ENCODE peak calls at places on chromosomes 6 and 20, in seven cellular contexts. One of them, this sample, is unnamed.

GRCh38 chr6:110390404-110390803 is 25.0 kb downstream of the DDO start:
- DNase-seq in endothelial cell: no peak
- DNase-seq in nephron progenitor cell: no peak
- DNase-seq in GM20000: no peak
- DNase-seq in uterus: no peak
- DNase-seq in Panc1: no peak
- DNase-seq in tibial nerve: no peak
- DNase-seq in this sample: no peak

GRCh38 chr6:156017838-156018237 is 562.2 kb upstream of the NOX3 start:
- DNase-seq in Panc1: no peak
- DNase-seq in endothelial cell: no peak
- DNase-seq in uterus: no peak
- DNase-seq in nephron progenitor cell: no peak
- DNase-seq in GM20000: no peak
- DNase-seq in tibial nerve: no peak
- DNase-seq in this sample: no peak

GRCh38 chr20:47973519-47974233 is 188.4 kb upstream of the SULF2 start:
- DNase-seq in tibial nerve: no peak
- DNase-seq in endothelial cell: peak; percentile 49
- DNase-seq in Panc1: no peak
- DNase-seq in GM20000: no peak
- DNase-seq in nephron progenitor cell: peak; percentile 78
- DNase-seq in uterus: peak; percentile 61
- DNase-seq in this sample: no peak

GRCh38 chr6:170456334-170456733 is 96.8 kb downstream of the PSMB1 start:
- DNase-seq in tibial nerve: no peak
- DNase-seq in GM20000: no peak
- DNase-seq in Panc1: no peak
- DNase-seq in uterus: no peak
- DNase-seq in nephron progenitor cell: no peak
- DNase-seq in endothelial cell: no peak
- DNase-seq in this sample: peak; percentile 34

GRCh38 chr6:161486326-161486725 is 212.5 kb upstream of the AGPAT4 start:
- DNase-seq in uterus: no peak
- DNase-seq in tibial nerve: no peak
- DNase-seq in nephron progenitor cell: no peak
- DNase-seq in endothelial cell: no peak
- DNase-seq in Panc1: no peak
- DNase-seq in GM20000: no peak
- DNase-seq in this sample: no peak

GRCh38 chr20:1835531-1835930 is 59.7 kb upstream of the SIRPA start:
- DNase-seq in endothelial cell: no peak
- DNase-seq in tibial nerve: no peak
- DNase-seq in Panc1: no peak
- DNase-seq in GM20000: no peak
- DNase-seq in nephron progenitor cell: no peak
- DNase-seq in uterus: no peak
- DNase-seq in this sample: no peak

GRCh38 chr6:35048031-35048613 is 93.0 kb downstream of the TCP11 start:
- DNase-seq in Panc1: no peak
- DNase-seq in nephron progenitor cell: no peak
- DNase-seq in GM20000: no peak
- DNase-seq in tibial nerve: no peak
- DNase-seq in uterus: no peak
- DNase-seq in endothelial cell: no peak
- DNase-seq in this sample: no peak

GRCh38 chr6:43088654-43089056 is 12.5 kb downstream of the PTK7 start:
- DNase-seq in nephron progenitor cell: no peak
- DNase-seq in GM20000: no peak
- DNase-seq in Panc1: no peak
- DNase-seq in uterus: no peak
- DNase-seq in tibial nerve: no peak
- DNase-seq in endothelial cell: no peak
- DNase-seq in this sample: no peak

GRCh38 chr6:38322123-38322522 is 317.6 kb downstream of the BTBD9 start:
- DNase-seq in Panc1: no peak
- DNase-seq in GM20000: no peak
- DNase-seq in nephron progenitor cell: no peak
- DNase-seq in endothelial cell: no peak
- DNase-seq in tibial nerve: no peak
- DNase-seq in uterus: no peak
- DNase-seq in this sample: no peak

GRCh38 chr6:166085498-166085897 is 82.2 kb downstream of the TBXT start:
- DNase-seq in Panc1: no peak
- DNase-seq in nephron progenitor cell: no peak
- DNase-seq in tibial nerve: no peak
- DNase-seq in endothelial cell: no peak
- DNase-seq in GM20000: no peak
- DNase-seq in uterus: no peak
- DNase-seq in this sample: no peak

GRCh38 chr6:46407785-46408530 is 83.3 kb downstream of the RCAN2 start:
- DNase-seq in uterus: no peak
- DNase-seq in nephron progenitor cell: no peak
- DNase-seq in tibial nerve: no peak
- DNase-seq in GM20000: no peak
- DNase-seq in endothelial cell: no peak
- DNase-seq in Panc1: no peak
- DNase-seq in this sample: no peak

GRCh38 chr6:167401525-167402194 is 76.8 kb downstream of the TTLL2 start:
- DNase-seq in uterus: no peak
- DNase-seq in endothelial cell: peak; percentile 11
- DNase-seq in tibial nerve: no peak
- DNase-seq in GM20000: no peak
- DNase-seq in Panc1: no peak
- DNase-seq in nephron progenitor cell: no peak
- DNase-seq in this sample: no peak

GRCh38 chr6:73394577-73395354 is at the start of gene DDX43:
- DNase-seq in Panc1: peak; percentile 98
- DNase-seq in endothelial cell: no peak
- DNase-seq in tibial nerve: peak; percentile 64
- DNase-seq in uterus: peak; percentile 50
- DNase-seq in GM20000: no peak
- DNase-seq in nephron progenitor cell: no peak
- DNase-seq in this sample: no peak

GRCh38 chr6:3867616-3868502 is 18.7 kb downstream of the FAM50B start:
- DNase-seq in endothelial cell: no peak
- DNase-seq in tibial nerve: no peak
- DNase-seq in GM20000: no peak
- DNase-seq in nephron progenitor cell: no peak
- DNase-seq in Panc1: no peak
- DNase-seq in uterus: no peak
- DNase-seq in this sample: no peak

GRCh38 chr6:147479857-147480256 is 28.6 kb upstream of the SAMD5 start:
- DNase-seq in GM20000: no peak
- DNase-seq in uterus: no peak
- DNase-seq in tibial nerve: no peak
- DNase-seq in endothelial cell: no peak
- DNase-seq in nephron progenitor cell: no peak
- DNase-seq in Panc1: no peak
- DNase-seq in this sample: no peak

GRCh38 chr20:17841751-17842191 is 126.8 kb downstream of the SNX5 start:
- DNase-seq in tibial nerve: peak; percentile 58
- DNase-seq in nephron progenitor cell: no peak
- DNase-seq in GM20000: no peak
- DNase-seq in Panc1: no peak
- DNase-seq in endothelial cell: no peak
- DNase-seq in uterus: peak; percentile 76
- DNase-seq in this sample: no peak

GRCh38 chr20:61749406-61750075 is 316.1 kb downstream of the TAF4 start:
- DNase-seq in endothelial cell: no peak
- DNase-seq in tibial nerve: no peak
- DNase-seq in GM20000: no peak
- DNase-seq in nephron progenitor cell: no peak
- DNase-seq in Panc1: no peak
- DNase-seq in uterus: no peak
- DNase-seq in this sample: no peak

GRCh38 chr20:49043000-49043399 is 3.1 kb upstream of the CSE1L start:
- DNase-seq in nephron progenitor cell: no peak
- DNase-seq in Panc1: no peak
- DNase-seq in GM20000: no peak
- DNase-seq in uterus: no peak
- DNase-seq in endothelial cell: no peak
- DNase-seq in tibial nerve: no peak
- DNase-seq in this sample: no peak

GRCh38 chr20:49045440-49046086 is 549 bp upstream of the CSE1L start:
- DNase-seq in Panc1: no peak
- DNase-seq in nephron progenitor cell: peak; percentile 14
- DNase-seq in uterus: no peak
- DNase-seq in GM20000: no peak
- DNase-seq in tibial nerve: no peak
- DNase-seq in endothelial cell: peak; percentile 25
- DNase-seq in this sample: no peak

DNA sequence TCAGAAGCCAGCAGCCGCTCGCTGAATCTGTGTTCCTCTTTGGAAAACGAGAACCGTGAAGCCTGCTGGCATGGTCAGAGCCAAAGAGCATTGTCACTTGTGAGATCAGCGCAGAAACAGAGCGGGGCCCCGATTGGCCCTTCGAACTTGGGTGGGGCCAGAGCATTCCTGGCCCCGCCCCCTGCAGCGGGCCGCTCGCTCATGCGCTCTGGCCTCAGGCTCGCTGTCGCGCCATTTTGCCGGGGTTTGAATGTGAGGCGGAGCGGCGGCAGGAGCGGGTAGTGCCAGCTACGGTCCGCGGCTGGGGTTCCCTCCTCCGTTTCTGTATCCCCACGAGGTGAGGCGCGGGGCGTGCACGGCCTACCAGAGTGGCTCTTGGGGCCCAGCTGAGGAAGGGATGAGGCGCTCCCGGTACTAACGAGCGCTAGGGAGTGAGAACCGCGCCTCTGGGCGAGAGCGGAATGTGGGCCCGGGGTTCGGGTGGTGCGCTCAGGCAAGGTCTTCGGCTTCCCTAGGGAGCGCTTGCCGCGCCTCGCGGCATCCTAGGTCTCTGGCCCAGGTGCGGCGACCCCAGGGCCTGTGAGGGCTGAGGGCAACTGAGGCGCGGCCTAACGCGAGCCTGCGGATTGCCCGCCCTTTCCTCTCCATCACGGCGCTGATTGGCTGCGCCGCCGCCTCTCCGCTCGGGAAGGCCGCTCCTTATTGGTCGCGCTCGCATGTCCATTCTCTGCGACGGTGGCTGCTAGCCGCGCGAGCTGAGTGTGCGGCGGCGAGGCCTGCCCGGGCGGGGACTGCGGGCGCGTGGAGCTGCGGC is at the start of gene CSE1L:
- DNase-seq in nephron progenitor cell: peak; percentile 95
- DNase-seq in GM20000: peak; percentile 94
- DNase-seq in endothelial cell: peak; percentile 97
- DNase-seq in Panc1: peak; percentile 67
- DNase-seq in uterus: peak; percentile 94
- DNase-seq in tibial nerve: peak; percentile 86
- DNase-seq in this sample: peak; percentile 97
- TF ChIP-seq CTCF in nephron progenitor cell: no peak
- TF ChIP-seq CTCF in GM20000: no peak
- TF ChIP-seq CTCF in endothelial cell: no peak
- TF ChIP-seq CTCF in Panc1: no peak
- TF ChIP-seq CTCF in uterus: peak; percentile 67
- TF ChIP-seq CTCF in tibial nerve: peak; percentile 12
- TF ChIP-seq CTCF in this sample: no peak

GRCh38 chr6:28501259-28501658 is 14.3 kb downstream of the GPX6 start:
- DNase-seq in GM20000: no peak
- DNase-seq in Panc1: no peak
- DNase-seq in tibial nerve: no peak
- DNase-seq in endothelial cell: no peak
- DNase-seq in nephron progenitor cell: no peak
- DNase-seq in uterus: no peak
- DNase-seq in this sample: no peak

GRCh38 chr6:28491984-28492317 is 23.6 kb downstream of the GPX6 start:
- DNase-seq in GM20000: no peak
- DNase-seq in endothelial cell: no peak
- DNase-seq in uterus: no peak
- DNase-seq in nephron progenitor cell: no peak
- DNase-seq in tibial nerve: no peak
- DNase-seq in Panc1: no peak
- DNase-seq in this sample: no peak

GRCh38 chr6:28497893-28498292 is 17.7 kb downstream of the GPX6 start:
- DNase-seq in endothelial cell: no peak
- DNase-seq in nephron progenitor cell: no peak
- DNase-seq in Panc1: no peak
- DNase-seq in GM20000: no peak
- DNase-seq in tibial nerve: no peak
- DNase-seq in uterus: no peak
- DNase-seq in this sample: no peak

GRCh38 chr6:28497306-28497705 is 18.3 kb downstream of the GPX6 start:
- DNase-seq in GM20000: no peak
- DNase-seq in Panc1: no peak
- DNase-seq in endothelial cell: no peak
- DNase-seq in uterus: no peak
- DNase-seq in nephron progenitor cell: no peak
- DNase-seq in tibial nerve: no peak
- DNase-seq in this sample: no peak

GRCh38 chr6:28496099-28496779 is 19.4 kb downstream of the GPX6 start:
- DNase-seq in Panc1: no peak
- DNase-seq in GM20000: no peak
- DNase-seq in endothelial cell: no peak
- DNase-seq in nephron progenitor cell: no peak
- DNase-seq in uterus: no peak
- DNase-seq in tibial nerve: no peak
- DNase-seq in this sample: no peak
- TF ChIP-seq CTCF in Panc1: peak; percentile 56
- TF ChIP-seq CTCF in GM20000: peak; percentile 4
- TF ChIP-seq CTCF in endothelial cell: no peak
- TF ChIP-seq CTCF in nephron progenitor cell: no peak
- TF ChIP-seq CTCF in uterus: no peak
- TF ChIP-seq CTCF in tibial nerve: no peak
- TF ChIP-seq CTCF in this sample: no peak

GRCh38 chr20:50395914-50396488 is 114.2 kb upstream of the PTPN1 start:
- DNase-seq in GM20000: no peak
- DNase-seq in endothelial cell: no peak
- DNase-seq in tibial nerve: no peak
- DNase-seq in uterus: no peak
- DNase-seq in Panc1: no peak
- DNase-seq in nephron progenitor cell: no peak
- DNase-seq in this sample: no peak

GRCh38 chr20:50393242-50393641 is 116.9 kb upstream of the PTPN1 start:
- DNase-seq in GM20000: no peak
- DNase-seq in Panc1: no peak
- DNase-seq in endothelial cell: no peak
- DNase-seq in uterus: no peak
- DNase-seq in nephron progenitor cell: no peak
- DNase-seq in tibial nerve: no peak
- DNase-seq in this sample: no peak

GRCh38 chr20:50395258-50395729 is 114.9 kb upstream of the PTPN1 start:
- DNase-seq in GM20000: no peak
- DNase-seq in uterus: peak; percentile 82
- DNase-seq in Panc1: no peak
- DNase-seq in tibial nerve: peak; percentile 69
- DNase-seq in nephron progenitor cell: no peak
- DNase-seq in endothelial cell: no peak
- DNase-seq in this sample: no peak

GRCh38 chr20:50393990-50394561 is 116.1 kb upstream of the PTPN1 start:
- DNase-seq in nephron progenitor cell: no peak
- DNase-seq in endothelial cell: no peak
- DNase-seq in GM20000: no peak
- DNase-seq in Panc1: no peak
- DNase-seq in tibial nerve: no peak
- DNase-seq in uterus: no peak
- DNase-seq in this sample: no peak

GRCh38 chr20:50394569-50394968 is 115.6 kb upstream of the PTPN1 start:
- DNase-seq in GM20000: no peak
- DNase-seq in nephron progenitor cell: no peak
- DNase-seq in uterus: no peak
- DNase-seq in tibial nerve: no peak
- DNase-seq in Panc1: no peak
- DNase-seq in endothelial cell: no peak
- DNase-seq in this sample: no peak
- TF ChIP-seq CTCF in GM20000: no peak
- TF ChIP-seq CTCF in nephron progenitor cell: no peak
- TF ChIP-seq CTCF in uterus: no peak
- TF ChIP-seq CTCF in tibial nerve: no peak
- TF ChIP-seq CTCF in Panc1: no peak
- TF ChIP-seq CTCF in endothelial cell: no peak
- TF ChIP-seq CTCF in this sample: no peak

GRCh38 chr6:48449002-48449401 is 338.0 kb upstream of the PTCHD4 start:
- DNase-seq in endothelial cell: no peak
- DNase-seq in uterus: no peak
- DNase-seq in Panc1: no peak
- DNase-seq in nephron progenitor cell: no peak
- DNase-seq in GM20000: no peak
- DNase-seq in tibial nerve: no peak
- DNase-seq in this sample: no peak
- TF ChIP-seq CTCF in endothelial cell: no peak
- TF ChIP-seq CTCF in uterus: no peak
- TF ChIP-seq CTCF in Panc1: no peak
- TF ChIP-seq CTCF in nephron progenitor cell: no peak
- TF ChIP-seq CTCF in GM20000: no peak
- TF ChIP-seq CTCF in tibial nerve: no peak
- TF ChIP-seq CTCF in this sample: no peak

This sample was measured in mesothelial cell of epicardium.